ENCODE peak calls at places on chromosomes 1 and 21, in eight cellular contexts. One of them, this sample, is unnamed.

GRCh38 chr1:88922214-88922613 is 30.8 kb upstream of the GTF2B start:
- DNase-seq in effector memory CD4-positive, alpha-beta T cell: no peak
- DNase-seq in SJSA1: no peak
- DNase-seq in CD4-positive, CD25-positive, alpha-beta regulatory T cell: no peak
- DNase-seq in adrenal gland: no peak
- DNase-seq in trophoblast cell: no peak
- DNase-seq in lower lobe of right lung: no peak
- DNase-seq in body of pancreas: no peak
- DNase-seq in this sample: no peak

GRCh38 chr1:67316180-67316902 is 8.7 kb downstream of the IL12RB2 start:
- DNase-seq in effector memory CD4-positive, alpha-beta T cell: no peak
- DNase-seq in SJSA1: no peak
- DNase-seq in CD4-positive, CD25-positive, alpha-beta regulatory T cell: no peak
- DNase-seq in adrenal gland: no peak
- DNase-seq in trophoblast cell: no peak
- DNase-seq in lower lobe of right lung: no peak
- DNase-seq in body of pancreas: no peak
- DNase-seq in this sample: no peak

GRCh38 chr1:224673161-224673560 is 57.0 kb downstream of the CNIH3 start:
- DNase-seq in effector memory CD4-positive, alpha-beta T cell: no peak
- DNase-seq in SJSA1: no peak
- DNase-seq in CD4-positive, CD25-positive, alpha-beta regulatory T cell: no peak
- DNase-seq in adrenal gland: no peak
- DNase-seq in trophoblast cell: no peak
- DNase-seq in lower lobe of right lung: no peak
- DNase-seq in body of pancreas: no peak
- DNase-seq in this sample: no peak

GRCh38 chr21:45423201-45423955 is 18.4 kb downstream of the COL18A1 start:
- DNase-seq in effector memory CD4-positive, alpha-beta T cell: no peak
- DNase-seq in SJSA1: no peak
- DNase-seq in CD4-positive, CD25-positive, alpha-beta regulatory T cell: no peak
- DNase-seq in adrenal gland: no peak
- DNase-seq in trophoblast cell: no peak
- DNase-seq in lower lobe of right lung: peak; percentile 35
- DNase-seq in body of pancreas: no peak
- DNase-seq in this sample: no peak

GRCh38 chr1:67619080-67619479 is 65.9 kb upstream of the GADD45A start:
- DNase-seq in effector memory CD4-positive, alpha-beta T cell: no peak
- DNase-seq in SJSA1: no peak
- DNase-seq in CD4-positive, CD25-positive, alpha-beta regulatory T cell: no peak
- DNase-seq in adrenal gland: no peak
- DNase-seq in trophoblast cell: no peak
- DNase-seq in lower lobe of right lung: no peak
- DNase-seq in body of pancreas: no peak
- DNase-seq in this sample: no peak

GRCh38 chr1:15650433-15650832 is 33.2 kb downstream of the DDI2 start:
- DNase-seq in effector memory CD4-positive, alpha-beta T cell: no peak
- DNase-seq in SJSA1: no peak
- DNase-seq in CD4-positive, CD25-positive, alpha-beta regulatory T cell: no peak
- DNase-seq in adrenal gland: no peak
- DNase-seq in trophoblast cell: no peak
- DNase-seq in lower lobe of right lung: no peak
- DNase-seq in body of pancreas: no peak
- DNase-seq in this sample: no peak

GRCh38 chr1:231278100-231278790 is 37.2 kb downstream of the GNPAT start:
- DNase-seq in effector memory CD4-positive, alpha-beta T cell: no peak
- DNase-seq in SJSA1: no peak
- DNase-seq in CD4-positive, CD25-positive, alpha-beta regulatory T cell: no peak
- DNase-seq in adrenal gland: no peak
- DNase-seq in trophoblast cell: no peak
- DNase-seq in lower lobe of right lung: no peak
- DNase-seq in body of pancreas: peak; percentile 39
- DNase-seq in this sample: no peak

GRCh38 chr1:87174726-87175237 is 153.9 kb upstream of the LMO4 start:
- DNase-seq in effector memory CD4-positive, alpha-beta T cell: no peak
- DNase-seq in SJSA1: no peak
- DNase-seq in CD4-positive, CD25-positive, alpha-beta regulatory T cell: no peak
- DNase-seq in adrenal gland: no peak
- DNase-seq in trophoblast cell: no peak
- DNase-seq in lower lobe of right lung: no peak
- DNase-seq in body of pancreas: no peak
- DNase-seq in this sample: no peak

GRCh38 chr1:37035014-37035686 is 835 bp upstream of the GRIK3 start:
- DNase-seq in effector memory CD4-positive, alpha-beta T cell: no peak
- DNase-seq in SJSA1: no peak
- DNase-seq in CD4-positive, CD25-positive, alpha-beta regulatory T cell: no peak
- DNase-seq in adrenal gland: no peak
- DNase-seq in trophoblast cell: no peak
- DNase-seq in lower lobe of right lung: no peak
- DNase-seq in body of pancreas: no peak
- DNase-seq in this sample: no peak

GRCh38 chr1:37037675-37038074 is 3.4 kb upstream of the GRIK3 start:
- DNase-seq in effector memory CD4-positive, alpha-beta T cell: no peak
- DNase-seq in SJSA1: no peak
- DNase-seq in CD4-positive, CD25-positive, alpha-beta regulatory T cell: no peak
- DNase-seq in adrenal gland: no peak
- DNase-seq in trophoblast cell: no peak
- DNase-seq in lower lobe of right lung: no peak
- DNase-seq in body of pancreas: no peak
- DNase-seq in this sample: no peak

GRCh38 chr1:37036667-37037053 is 2.3 kb upstream of the GRIK3 start:
- DNase-seq in effector memory CD4-positive, alpha-beta T cell: no peak
- DNase-seq in SJSA1: no peak
- DNase-seq in CD4-positive, CD25-positive, alpha-beta regulatory T cell: no peak
- DNase-seq in adrenal gland: no peak
- DNase-seq in trophoblast cell: no peak
- DNase-seq in lower lobe of right lung: no peak
- DNase-seq in body of pancreas: no peak
- DNase-seq in this sample: no peak

GRCh38 chr1:37034301-37035013 is at the start of gene GRIK3:
- DNase-seq in effector memory CD4-positive, alpha-beta T cell: no peak
- DNase-seq in SJSA1: no peak
- DNase-seq in CD4-positive, CD25-positive, alpha-beta regulatory T cell: no peak
- DNase-seq in adrenal gland: no peak
- DNase-seq in trophoblast cell: no peak
- DNase-seq in lower lobe of right lung: no peak
- DNase-seq in body of pancreas: no peak
- DNase-seq in this sample: peak; percentile 27

DNA sequence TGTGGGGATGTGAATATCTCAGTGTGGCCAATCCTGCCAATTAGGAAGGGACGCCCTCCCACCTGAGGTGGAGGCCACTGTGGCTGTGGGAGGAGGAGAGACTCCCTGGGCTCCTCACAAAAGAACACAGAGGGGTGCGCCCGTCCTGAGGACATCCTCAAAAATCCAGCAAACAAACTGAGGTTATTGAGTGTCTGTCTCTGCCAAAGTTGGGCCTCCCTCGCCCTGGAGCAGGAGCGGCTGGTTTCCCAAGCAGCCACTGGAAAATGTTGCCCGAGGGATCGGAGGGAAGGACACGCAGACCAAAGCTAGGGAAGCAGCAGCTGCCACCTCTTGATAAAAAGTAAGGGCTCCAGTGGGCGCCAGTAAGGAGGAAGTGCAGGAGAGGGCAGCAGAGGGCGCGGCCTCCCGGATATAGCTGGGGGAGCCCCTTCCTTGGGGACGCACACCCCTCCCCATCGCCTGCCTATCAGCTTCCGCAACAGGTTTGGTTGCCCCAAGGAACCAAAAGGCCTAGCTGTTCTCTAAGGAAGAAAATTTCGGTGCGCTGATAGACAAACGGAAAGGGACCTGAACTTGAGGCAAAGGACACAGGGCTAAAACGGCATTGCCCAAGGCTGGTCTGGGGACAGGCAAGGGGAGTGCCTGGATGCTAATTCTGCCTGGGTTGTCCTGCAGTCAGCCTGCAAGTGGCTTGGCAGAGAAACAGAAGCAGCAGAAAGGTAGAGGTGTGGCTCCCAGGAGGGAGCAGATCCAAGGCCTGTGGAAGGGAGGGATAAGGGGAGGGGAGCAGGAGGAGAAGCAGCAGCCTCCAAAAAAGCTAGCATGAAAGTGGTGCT is 1.7 kb upstream of the GRIK3 start:
- DNase-seq in effector memory CD4-positive, alpha-beta T cell: no peak
- DNase-seq in SJSA1: no peak
- DNase-seq in CD4-positive, CD25-positive, alpha-beta regulatory T cell: no peak
- DNase-seq in adrenal gland: no peak
- DNase-seq in trophoblast cell: no peak
- DNase-seq in lower lobe of right lung: no peak
- DNase-seq in body of pancreas: no peak
- DNase-seq in this sample: no peak
- H3K27me3 ChIP-seq in effector memory CD4-positive, alpha-beta T cell: peaks cover 24% of the 10 kb centered on the region
- H3K27me3 ChIP-seq in SJSA1: peaks cover 62% of the 10 kb centered on the region
- H3K27me3 ChIP-seq in CD4-positive, CD25-positive, alpha-beta regulatory T cell: peaks cover 15% of the 10 kb centered on the region
- H3K27me3 ChIP-seq in adrenal gland: peaks cover 78% of the 10 kb centered on the region
- H3K27me3 ChIP-seq in trophoblast cell: peaks cover 63% of the 10 kb centered on the region
- H3K27me3 ChIP-seq in lower lobe of right lung: peaks cover 94% of the 10 kb centered on the region
- H3K27me3 ChIP-seq in body of pancreas: peaks cover 29% of the 10 kb centered on the region
- H3K27me3 ChIP-seq in this sample: peaks cover 33% of the 10 kb centered on the region

DNA sequence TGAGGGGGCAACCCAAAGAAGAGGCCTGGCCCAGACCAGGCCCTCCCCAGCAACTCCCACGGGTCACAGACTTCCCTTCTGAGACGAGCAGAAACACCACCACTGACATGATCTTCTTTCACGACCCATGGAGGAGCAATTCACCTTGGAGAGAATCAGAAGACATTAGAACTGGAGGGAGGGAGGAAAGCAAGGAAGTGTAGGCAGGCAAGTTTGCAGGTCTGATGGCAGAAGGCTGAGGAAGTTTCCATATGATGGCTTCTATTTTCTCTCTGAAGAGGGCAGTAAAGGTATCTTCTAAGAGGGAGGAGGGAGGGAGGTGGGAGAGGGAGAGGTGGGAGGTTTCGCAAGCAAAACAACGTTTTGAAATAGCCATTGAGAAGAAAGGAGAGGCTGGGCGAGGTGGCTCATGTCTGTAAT is 1.4 kb upstream of the UBXN10 start:
- DNase-seq in effector memory CD4-positive, alpha-beta T cell: no peak
- DNase-seq in SJSA1: no peak
- DNase-seq in CD4-positive, CD25-positive, alpha-beta regulatory T cell: no peak
- DNase-seq in adrenal gland: no peak
- DNase-seq in trophoblast cell: peak; percentile 32
- DNase-seq in lower lobe of right lung: no peak
- DNase-seq in body of pancreas: no peak
- DNase-seq in this sample: no peak
- H3K27me3 ChIP-seq in effector memory CD4-positive, alpha-beta T cell: no peaks in the 10 kb centered on the region
- H3K27me3 ChIP-seq in SJSA1: peaks cover 58% of the 10 kb centered on the region
- H3K27me3 ChIP-seq in CD4-positive, CD25-positive, alpha-beta regulatory T cell: no peaks in the 10 kb centered on the region
- H3K27me3 ChIP-seq in adrenal gland: no peaks in the 10 kb centered on the region
- H3K27me3 ChIP-seq in trophoblast cell: no peaks in the 10 kb centered on the region
- H3K27me3 ChIP-seq in lower lobe of right lung: peaks cover 8% of the 10 kb centered on the region
- H3K27me3 ChIP-seq in body of pancreas: no peaks in the 10 kb centered on the region
- H3K27me3 ChIP-seq in this sample: no peaks in the 10 kb centered on the region

DNA sequence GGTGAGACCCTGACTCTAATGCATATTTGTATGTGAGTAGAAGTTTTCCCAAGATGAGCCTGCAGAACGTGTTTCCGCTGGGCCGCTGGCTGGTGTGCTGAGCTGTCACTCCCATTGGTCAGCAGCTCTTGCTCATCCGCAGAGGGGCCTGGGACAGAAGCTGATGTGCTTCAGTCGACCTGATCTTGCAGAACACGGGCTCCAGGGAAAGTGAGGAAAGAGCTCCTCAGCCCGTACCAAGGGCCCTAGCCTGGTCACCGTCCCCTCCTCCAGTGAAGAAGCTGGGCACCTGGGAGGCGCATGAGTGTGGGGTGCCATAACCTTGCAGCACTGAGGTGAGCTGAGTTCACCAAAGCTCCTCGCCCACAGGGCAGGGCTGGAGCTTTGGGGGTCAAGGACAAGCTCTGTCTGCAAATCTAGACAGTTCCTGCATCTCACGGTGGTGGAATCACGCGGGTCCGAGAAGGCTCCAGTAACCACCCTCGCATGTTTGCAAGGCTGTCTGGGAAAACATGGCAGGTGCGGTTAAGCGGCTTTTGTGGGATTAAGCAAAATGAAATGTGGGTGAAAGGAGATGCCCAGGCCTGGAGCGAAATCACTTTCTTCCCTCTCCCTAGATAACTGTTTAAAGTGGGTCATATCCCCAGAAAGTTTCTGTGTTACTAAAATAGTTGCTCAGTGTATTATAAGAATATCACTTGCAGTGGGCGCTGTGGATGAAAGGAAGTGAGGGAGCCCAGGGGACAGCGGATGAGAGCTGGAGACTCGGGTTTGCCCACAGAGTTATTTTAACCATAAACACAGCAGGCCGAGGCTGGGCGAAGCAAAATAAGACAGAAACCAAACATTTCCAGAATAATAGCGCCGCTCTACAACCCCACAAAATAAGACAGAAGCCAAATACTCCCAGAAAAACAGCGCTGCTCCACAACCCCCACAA is 33.1 kb upstream of the LRRC3 start:
- DNase-seq in effector memory CD4-positive, alpha-beta T cell: no peak
- DNase-seq in SJSA1: no peak
- DNase-seq in CD4-positive, CD25-positive, alpha-beta regulatory T cell: no peak
- DNase-seq in adrenal gland: no peak
- DNase-seq in trophoblast cell: no peak
- DNase-seq in lower lobe of right lung: peak; percentile 14
- DNase-seq in body of pancreas: no peak
- DNase-seq in this sample: no peak
- H3K27me3 ChIP-seq in effector memory CD4-positive, alpha-beta T cell: no peaks in the 10 kb centered on the region
- H3K27me3 ChIP-seq in SJSA1: no peaks in the 10 kb centered on the region
- H3K27me3 ChIP-seq in CD4-positive, CD25-positive, alpha-beta regulatory T cell: no peaks in the 10 kb centered on the region
- H3K27me3 ChIP-seq in adrenal gland: no peaks in the 10 kb centered on the region
- H3K27me3 ChIP-seq in trophoblast cell: no peaks in the 10 kb centered on the region
- H3K27me3 ChIP-seq in lower lobe of right lung: peaks cover 6% of the 10 kb centered on the region
- H3K27me3 ChIP-seq in body of pancreas: no peaks in the 10 kb centered on the region
- H3K27me3 ChIP-seq in this sample: no peaks in the 10 kb centered on the region

GRCh38 chr1:18443573-18444520 is 36.9 kb upstream of the KLHDC7A start:
- DNase-seq in effector memory CD4-positive, alpha-beta T cell: no peak
- DNase-seq in SJSA1: no peak
- DNase-seq in CD4-positive, CD25-positive, alpha-beta regulatory T cell: no peak
- DNase-seq in adrenal gland: no peak
- DNase-seq in trophoblast cell: no peak
- DNase-seq in lower lobe of right lung: no peak
- DNase-seq in body of pancreas: no peak
- DNase-seq in this sample: no peak

DNA sequence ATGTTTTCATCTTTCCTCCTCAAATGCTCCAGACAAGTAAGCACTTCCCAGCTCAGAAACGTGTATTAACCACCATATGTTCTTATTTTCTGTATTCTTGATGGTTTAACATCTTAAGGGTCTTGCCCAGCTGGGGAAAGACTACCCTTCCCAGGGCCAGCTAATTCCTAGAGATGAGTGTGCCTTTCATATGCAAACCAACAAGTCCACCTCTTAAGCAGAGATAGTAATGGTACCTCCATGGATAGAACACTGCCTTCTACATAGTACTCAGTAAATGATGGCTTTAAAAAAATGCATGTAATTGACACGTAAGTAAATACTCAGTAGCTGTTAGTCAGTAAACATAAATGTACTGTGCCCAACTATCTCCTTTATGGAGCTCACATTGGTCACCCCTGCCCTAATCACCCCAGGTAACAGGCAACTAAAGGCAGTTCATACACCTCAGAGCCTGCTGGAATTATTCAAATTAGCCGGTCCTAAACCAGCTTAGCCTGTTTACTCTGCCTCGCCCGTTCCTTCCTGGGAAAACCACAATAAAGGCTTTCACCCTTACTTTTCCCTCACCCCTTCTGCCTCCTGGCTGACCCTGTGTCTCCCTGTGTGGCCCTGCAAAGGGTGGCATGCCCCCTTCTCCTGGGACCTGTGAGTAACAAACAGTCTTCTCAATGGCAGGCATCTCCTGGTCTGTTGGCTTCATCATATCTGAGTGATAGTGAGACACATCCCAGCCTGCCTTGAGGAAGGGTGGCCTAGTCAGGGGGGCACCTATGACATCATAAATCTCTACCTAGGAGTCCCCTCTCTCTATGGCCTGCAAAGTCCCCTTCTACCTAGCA is 40.1 kb upstream of the KLHDC7A start:
- DNase-seq in effector memory CD4-positive, alpha-beta T cell: no peak
- DNase-seq in SJSA1: no peak
- DNase-seq in CD4-positive, CD25-positive, alpha-beta regulatory T cell: no peak
- DNase-seq in adrenal gland: no peak
- DNase-seq in trophoblast cell: no peak
- DNase-seq in lower lobe of right lung: no peak
- DNase-seq in body of pancreas: no peak
- DNase-seq in this sample: no peak
- H3K27me3 ChIP-seq in effector memory CD4-positive, alpha-beta T cell: no peaks in the 10 kb centered on the region
- H3K27me3 ChIP-seq in SJSA1: no peaks in the 10 kb centered on the region
- H3K27me3 ChIP-seq in CD4-positive, CD25-positive, alpha-beta regulatory T cell: no peaks in the 10 kb centered on the region
- H3K27me3 ChIP-seq in adrenal gland: no peaks in the 10 kb centered on the region
- H3K27me3 ChIP-seq in trophoblast cell: no peaks in the 10 kb centered on the region
- H3K27me3 ChIP-seq in lower lobe of right lung: no peaks in the 10 kb centered on the region
- H3K27me3 ChIP-seq in body of pancreas: no peaks in the 10 kb centered on the region
- H3K27me3 ChIP-seq in this sample: peaks cover 18% of the 10 kb centered on the region